ENCODE peak calls at places on chromosomes 2 and 18, in six cellular contexts. Q, Y, D, C, O and E are unnamed samples.

GRCh38 chr2:46098606-46099005 is 198.6 kb upstream of the EPAS1 start:
- DNase-seq in Q (peak), Y (peak), D (peak), C (peak), O (peak), E (peak)

GRCh38 chr2:97957432-97958183 is 38.1 kb downstream of the TMEM131 start:
- DNase-seq in Q (peak), Y (no peak), D (peak), C (peak), O (no peak), E (no peak)

GRCh38 chr2:17058772-17059402 is 393.3 kb upstream of the CYRIA start:
- DNase-seq in Q (no peak), Y (no peak), D (no peak), C (peak), O (no peak), E (no peak)

GRCh38 chr2:30232801-30233130 is 1.4 kb downstream of the LBH start:
- DNase-seq in Q (no peak), Y (peak), D (no peak), C (no peak), O (no peak), E (peak)

GRCh38 chr2:43312751-43313641 is 86.6 kb upstream of the ZFP36L2 start:
- DNase-seq in Q (peak), Y (no peak), D (peak), C (peak), O (no peak), E (no peak)

GRCh38 chr2:193847140-193847539 is 1652.4 kb upstream of the TMEFF2 start:
- DNase-seq in Q (no peak), Y (no peak), D (peak), C (peak), O (peak), E (peak)

GRCh38 chr2:208311954-208312353 is 45.9 kb downstream of the PIKFYVE start:
- DNase-seq in Q (peak), Y (no peak), D (peak), C (peak), O (no peak), E (peak)

GRCh38 chr18:47893939-47894699 is 36.3 kb downstream of the SMAD2 start:
- DNase-seq in Q (peak), Y (no peak), D (peak), C (no peak), O (no peak), E (peak)

GRCh38 chr18:36808681-36809080 is 20.1 kb downstream of the TPGS2 start:
- DNase-seq in Q (peak), Y (no peak), D (peak), C (peak), O (peak), E (peak)

GRCh38 chr18:8479826-8480225 is 129.4 kb upstream of the RAB12 start:
- DNase-seq in Q (no peak), Y (no peak), D (no peak), C (no peak), O (no peak), E (no peak)

GRCh38 chr18:8478166-8478967 is 130.9 kb upstream of the RAB12 start:
- DNase-seq in Q (peak), Y (peak), D (peak), C (peak), O (peak), E (peak)

GRCh38 chr18:8480506-8481328 is 128.5 kb upstream of the RAB12 start:
- DNase-seq in Q (peak), Y (peak), D (peak), C (peak), O (peak), E (peak)

GRCh38 chr18:8477615-8478014 is 131.6 kb upstream of the RAB12 start:
- DNase-seq in Q (no peak), Y (no peak), D (no peak), C (no peak), O (no peak), E (no peak)

DNA sequence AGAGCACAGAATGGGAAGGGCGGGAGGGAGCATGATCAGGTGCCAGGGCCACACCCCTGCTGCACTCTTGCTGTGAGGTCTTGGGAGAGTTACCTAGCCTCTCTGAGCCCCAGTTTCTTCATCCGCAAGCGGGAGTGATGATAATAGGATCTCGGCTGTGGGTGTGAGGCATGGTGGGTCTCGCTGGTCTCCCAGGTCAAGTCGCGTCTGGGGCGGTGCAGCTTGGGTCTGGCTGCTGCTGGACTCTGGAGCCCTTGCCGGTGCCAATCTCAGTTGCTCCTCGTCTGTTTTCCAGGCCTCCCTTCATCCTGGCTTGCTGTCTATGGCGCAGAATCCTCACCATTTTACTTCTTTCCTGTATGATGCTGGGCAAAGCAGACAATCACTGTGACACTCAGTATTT is 130.3 kb upstream of the RAB12 start:
- DNase-seq in Q (no peak), Y (no peak), D (no peak), C (no peak), O (no peak), E (no peak)
- TF ChIP-seq CTCF in Q (no peak), Y (no peak), D (no peak), C (no peak), O (no peak), E (no peak)

GRCh38 chr18:24015897-24016631 is 1.5 kb downstream of the TTC39C start:
- DNase-seq in Q (no peak), Y (no peak), D (no peak), C (no peak), O (no peak), E (no peak)
- H3K4me3 ChIP-seq in Q (peak), Y (peak), D (peak), C (peak), O (peak), E (peak)

GRCh38 chr2:109736177-109736827 is 57.8 kb upstream of the RGPD5 start:
- DNase-seq in Q (peak), Y (peak), D (peak), C (peak), O (peak), E (peak)
- TF ChIP-seq CTCF in Q (peak), Y (peak), D (peak), C (peak), O (peak), E (peak)

GRCh38 chr2:201837824-201838340 is 31.5 kb downstream of the CDK15 start:
- DNase-seq in Q (no peak), Y (no peak), D (no peak), C (no peak), O (no peak), E (no peak)
- H3K4me3 ChIP-seq in Q (no peak), Y (no peak), D (no peak), C (no peak), O (no peak), E (no peak)

GRCh38 chr2:159996792-159997546 is 65.4 kb downstream of the PLA2R1 start:
- DNase-seq in Q (no peak), Y (no peak), D (peak), C (peak), O (peak), E (peak)
- TF ChIP-seq CTCF in Q (no peak), Y (no peak), D (no peak), C (peak), O (peak), E (peak)

DNA sequence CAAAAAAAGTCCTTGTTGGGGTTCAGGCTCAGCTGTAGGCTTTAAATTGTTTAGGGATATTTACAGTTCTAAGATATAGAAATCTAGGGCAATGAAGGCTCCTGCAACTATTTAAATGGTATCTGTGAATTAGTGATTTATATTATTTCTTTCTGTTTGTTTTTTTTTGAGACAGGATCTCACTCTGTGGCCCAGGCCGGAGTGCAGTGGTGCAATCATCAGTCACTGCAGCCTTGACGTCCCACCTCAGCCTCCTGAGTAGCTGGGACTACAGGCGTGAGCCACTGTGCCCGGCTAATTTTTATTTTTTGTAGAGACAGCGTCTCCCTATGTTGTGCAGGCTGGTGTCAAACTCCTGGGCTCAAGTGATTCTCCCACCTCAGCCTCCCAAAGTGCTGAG is 32.3 kb upstream of the NDUFV2 start:
- DNase-seq in Q (no peak), Y (no peak), D (no peak), C (no peak), O (no peak), E (no peak)
- H3K4me3 ChIP-seq in Q (no peak), Y (no peak), D (no peak), C (no peak), O (no peak), E (no peak)

GRCh38 chr2:4354678-4355077 is 651.3 kb downstream of the DCDC2C start:
- DNase-seq in Q (no peak), Y (no peak), D (no peak), C (peak), O (no peak), E (peak)
- TF ChIP-seq CTCF in Q (no peak), Y (no peak), D (no peak), C (peak), O (no peak), E (no peak)

DNA sequence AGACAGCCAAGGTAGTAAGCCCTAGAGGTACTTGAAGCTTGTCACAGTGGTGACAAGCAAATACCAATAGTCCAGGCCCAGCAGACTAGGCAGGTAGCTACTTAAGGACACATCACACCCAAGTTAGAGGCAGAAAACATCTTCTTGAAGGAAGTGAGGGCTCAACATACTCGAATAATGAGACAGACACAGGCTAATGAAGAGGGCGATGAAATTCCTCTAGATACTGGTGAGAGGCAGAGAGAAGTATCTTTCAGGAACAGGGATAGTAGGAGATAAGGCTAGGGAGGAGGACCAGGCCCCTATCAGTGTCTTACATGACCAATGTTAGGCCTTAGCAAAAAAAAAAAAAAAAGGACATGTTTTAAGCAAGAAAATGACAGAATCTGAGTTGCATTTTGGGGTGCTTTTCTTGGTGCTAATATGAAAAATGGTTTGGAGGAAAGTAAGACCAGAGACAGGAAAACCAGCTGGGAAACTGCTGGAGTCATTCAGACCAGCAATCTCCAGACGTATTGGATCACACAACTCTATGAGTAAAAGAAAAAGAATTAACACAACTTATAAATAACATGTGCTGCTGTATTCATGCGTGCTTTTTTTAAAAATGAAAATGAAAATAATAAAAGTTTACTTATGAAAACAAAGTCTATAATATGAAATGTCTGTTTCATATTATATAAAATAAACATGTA is 37.7 kb downstream of the COBLL1 start:
- DNase-seq in Q (peak), Y (no peak), D (peak), C (peak), O (peak), E (peak)
- H3K4me3 ChIP-seq in Q (no peak), Y (no peak), D (no peak), C (no peak), O (no peak), E (no peak)

DNA sequence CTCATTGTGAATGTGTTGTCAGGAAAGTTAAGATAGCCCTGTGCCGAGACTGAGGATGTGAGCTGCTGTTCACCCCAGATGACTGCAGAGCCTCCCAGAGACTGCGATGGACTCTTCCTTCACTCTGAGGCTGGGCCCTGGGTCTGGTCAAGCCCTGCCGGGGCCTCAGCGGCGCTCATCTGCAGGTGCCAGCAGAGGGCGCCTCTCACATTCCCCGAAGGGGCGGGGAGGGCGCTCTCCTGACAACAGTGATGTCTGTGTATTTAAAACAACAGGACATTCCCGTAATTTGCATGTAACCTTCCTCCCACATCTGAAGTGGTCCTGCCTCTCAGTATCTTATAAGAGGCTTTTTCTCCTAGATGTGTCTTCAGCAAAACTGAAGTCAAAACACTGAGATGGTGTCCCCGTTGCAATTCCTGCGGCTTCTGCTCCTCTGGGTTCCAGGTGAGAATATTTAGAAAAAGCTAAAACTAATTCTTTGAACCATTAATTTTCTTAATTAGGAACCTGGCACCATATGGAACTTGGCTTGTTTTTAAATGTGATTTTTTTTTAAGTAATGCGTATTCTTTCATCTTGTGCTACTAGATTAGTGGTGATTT is 1377.9 kb downstream of the RPIA start:
- DNase-seq in Q (no peak), Y (peak), D (no peak), C (peak), O (peak), E (no peak)
- TF ChIP-seq CTCF in Q (peak), Y (peak), D (peak), C (peak), O (peak), E (no peak)